ENCODE peak calls at places on chromosome 17, in four cellular contexts. One of them, this sample, is unnamed.

GRCh38 chr17:82932146-82933005 is 92.6 kb upstream of the ZNF750 start:
- DNase-seq in DND-41: no peak
- DNase-seq in lung: no peak
- DNase-seq in CD4-positive, CD25-positive, alpha-beta regulatory T cell: no peak
- DNase-seq in this sample: no peak

GRCh38 chr17:82948957-82949356 is 109.1 kb upstream of the ZNF750 start:
- DNase-seq in CD4-positive, CD25-positive, alpha-beta regulatory T cell: no peak
- DNase-seq in lung: no peak
- DNase-seq in DND-41: no peak
- DNase-seq in this sample: no peak

GRCh38 chr17:1643999-1644492 is 1.5 kb downstream of the SCARF1 start:
- DNase-seq in lung: peak; percentile 72
- DNase-seq in DND-41: no peak
- DNase-seq in CD4-positive, CD25-positive, alpha-beta regulatory T cell: no peak
- DNase-seq in this sample: no peak

GRCh38 chr17:77445030-77445907 is 304.5 kb downstream of the SEC14L1 start:
- DNase-seq in CD4-positive, CD25-positive, alpha-beta regulatory T cell: peak; percentile 97
- DNase-seq in lung: no peak
- DNase-seq in DND-41: peak; percentile 95
- DNase-seq in this sample: peak; percentile 95

GRCh38 chr17:70369296-70369855 is 200.0 kb downstream of the KCNJ2 start:
- DNase-seq in DND-41: no peak
- DNase-seq in lung: no peak
- DNase-seq in CD4-positive, CD25-positive, alpha-beta regulatory T cell: no peak
- DNase-seq in this sample: no peak

GRCh38 chr17:45021607-45022287 is 29.7 kb downstream of the DCAKD start:
- DNase-seq in DND-41: peak; percentile 53
- DNase-seq in CD4-positive, CD25-positive, alpha-beta regulatory T cell: peak; percentile 63
- DNase-seq in lung: peak; percentile 57
- DNase-seq in this sample: peak; percentile 50

GRCh38 chr17:43832976-43833829 is at the start of gene MPP3:
- DNase-seq in CD4-positive, CD25-positive, alpha-beta regulatory T cell: peak; percentile 55
- DNase-seq in lung: peak; percentile 38
- DNase-seq in DND-41: no peak
- DNase-seq in this sample: no peak

GRCh38 chr17:60141111-60142018 is 8.4 kb upstream of the CA4 start:
- DNase-seq in CD4-positive, CD25-positive, alpha-beta regulatory T cell: no peak
- DNase-seq in lung: no peak
- DNase-seq in DND-41: no peak
- DNase-seq in this sample: no peak

GRCh38 chr17:66953661-66954060 is 10.8 kb upstream of the CACNG4 start:
- DNase-seq in lung: no peak
- DNase-seq in CD4-positive, CD25-positive, alpha-beta regulatory T cell: no peak
- DNase-seq in DND-41: no peak
- DNase-seq in this sample: no peak

GRCh38 chr17:68431661-68432071 is 25.6 kb downstream of the WIPI1 start:
- DNase-seq in lung: no peak
- DNase-seq in DND-41: peak; percentile 63
- DNase-seq in CD4-positive, CD25-positive, alpha-beta regulatory T cell: peak; percentile 79
- DNase-seq in this sample: peak; percentile 61

GRCh38 chr17:6713130-6713917 is at the start of gene SLC13A5:
- DNase-seq in CD4-positive, CD25-positive, alpha-beta regulatory T cell: no peak
- DNase-seq in lung: no peak
- DNase-seq in DND-41: no peak
- DNase-seq in this sample: no peak

GRCh38 chr17:41098476-41098875 is 534 bp upstream of the KRTAP4-8 start:
- DNase-seq in lung: no peak
- DNase-seq in DND-41: no peak
- DNase-seq in CD4-positive, CD25-positive, alpha-beta regulatory T cell: no peak
- DNase-seq in this sample: no peak

GRCh38 chr17:74759243-74759801 is 10.9 kb downstream of the NHERF1 start:
- DNase-seq in CD4-positive, CD25-positive, alpha-beta regulatory T cell: peak; percentile 76
- DNase-seq in DND-41: peak; percentile 86
- DNase-seq in lung: no peak
- DNase-seq in this sample: peak; percentile 68

GRCh38 chr17:10224592-10225195 is 26.3 kb upstream of the GAS7 start:
- DNase-seq in CD4-positive, CD25-positive, alpha-beta regulatory T cell: no peak
- DNase-seq in lung: no peak
- DNase-seq in DND-41: peak; percentile 56
- DNase-seq in this sample: no peak

GRCh38 chr17:82668024-82668630 is 19.9 kb upstream of the WDR45B start:
- DNase-seq in lung: no peak
- DNase-seq in DND-41: no peak
- DNase-seq in CD4-positive, CD25-positive, alpha-beta regulatory T cell: no peak
- DNase-seq in this sample: no peak

GRCh38 chr17:64028874-64029464 is 8.5 kb upstream of the ICAM2 start:
- DNase-seq in DND-41: peak; percentile 71
- DNase-seq in lung: peak; percentile 63
- DNase-seq in CD4-positive, CD25-positive, alpha-beta regulatory T cell: peak; percentile 83
- DNase-seq in this sample: peak; percentile 68

GRCh38 chr17:35557353-35557752 is 3.3 kb downstream of the SLFN14 start:
- DNase-seq in lung: no peak
- DNase-seq in DND-41: no peak
- DNase-seq in CD4-positive, CD25-positive, alpha-beta regulatory T cell: no peak
- DNase-seq in this sample: no peak

GRCh38 chr17:65850486-65850885 is 289.0 kb upstream of the AXIN2 start:
- DNase-seq in DND-41: no peak
- DNase-seq in lung: no peak
- DNase-seq in CD4-positive, CD25-positive, alpha-beta regulatory T cell: peak; percentile 1
- DNase-seq in this sample: no peak

GRCh38 chr17:12070561-12070960 is 49.9 kb downstream of the MAP2K4 start:
- DNase-seq in DND-41: no peak
- DNase-seq in lung: no peak
- DNase-seq in CD4-positive, CD25-positive, alpha-beta regulatory T cell: no peak
- DNase-seq in this sample: no peak

GRCh38 chr17:68310141-68310540 is 18.8 kb downstream of the ARSG start:
- DNase-seq in CD4-positive, CD25-positive, alpha-beta regulatory T cell: peak; percentile 71
- DNase-seq in lung: no peak
- DNase-seq in DND-41: no peak
- DNase-seq in this sample: peak; percentile 14

GRCh38 chr17:21459536-21459935 is 83.4 kb downstream of the KCNJ12 start:
- DNase-seq in lung: no peak
- DNase-seq in CD4-positive, CD25-positive, alpha-beta regulatory T cell: no peak
- DNase-seq in DND-41: no peak
- DNase-seq in this sample: no peak

GRCh38 chr17:5785343-5785742 is 201.0 kb upstream of the NLRP1 start:
- DNase-seq in DND-41: no peak
- DNase-seq in CD4-positive, CD25-positive, alpha-beta regulatory T cell: no peak
- DNase-seq in lung: no peak
- DNase-seq in this sample: no peak

GRCh38 chr17:31008374-31009035 is 37.7 kb downstream of the RNF135 start:
- DNase-seq in CD4-positive, CD25-positive, alpha-beta regulatory T cell: peak; percentile 65
- DNase-seq in DND-41: no peak
- DNase-seq in lung: peak; percentile 64
- DNase-seq in this sample: peak; percentile 54

GRCh38 chr17:38428643-38429371 is 543 bp downstream of the ARHGAP23 start:
- DNase-seq in CD4-positive, CD25-positive, alpha-beta regulatory T cell: peak; percentile 29
- DNase-seq in lung: no peak
- DNase-seq in DND-41: peak; percentile 85
- DNase-seq in this sample: no peak

GRCh38 chr17:79532107-79532790 is 78.6 kb downstream of the RBFOX3 start:
- DNase-seq in DND-41: no peak
- DNase-seq in CD4-positive, CD25-positive, alpha-beta regulatory T cell: no peak
- DNase-seq in lung: no peak
- DNase-seq in this sample: no peak

GRCh38 chr17:27569884-27570577 is 61.0 kb upstream of the LGALS9 start:
- DNase-seq in lung: no peak
- DNase-seq in DND-41: no peak
- DNase-seq in CD4-positive, CD25-positive, alpha-beta regulatory T cell: no peak
- DNase-seq in this sample: no peak

GRCh38 chr17:53516643-53517042 is 306.1 kb upstream of the KIF2B start:
- DNase-seq in lung: no peak
- DNase-seq in CD4-positive, CD25-positive, alpha-beta regulatory T cell: no peak
- DNase-seq in DND-41: no peak
- DNase-seq in this sample: no peak

GRCh38 chr17:50943575-50943933 is 77.4 kb upstream of the TOB1 start:
- DNase-seq in DND-41: no peak
- DNase-seq in CD4-positive, CD25-positive, alpha-beta regulatory T cell: peak; percentile 28
- DNase-seq in lung: no peak
- DNase-seq in this sample: no peak
- H3K4me3 ChIP-seq in DND-41: no peak overlapping the region
- H3K4me3 ChIP-seq in CD4-positive, CD25-positive, alpha-beta regulatory T cell: peak overlapping the region; percentile 51
- H3K4me3 ChIP-seq in lung: no peak overlapping the region
- H3K4me3 ChIP-seq in this sample: no peak overlapping the region

DNA sequence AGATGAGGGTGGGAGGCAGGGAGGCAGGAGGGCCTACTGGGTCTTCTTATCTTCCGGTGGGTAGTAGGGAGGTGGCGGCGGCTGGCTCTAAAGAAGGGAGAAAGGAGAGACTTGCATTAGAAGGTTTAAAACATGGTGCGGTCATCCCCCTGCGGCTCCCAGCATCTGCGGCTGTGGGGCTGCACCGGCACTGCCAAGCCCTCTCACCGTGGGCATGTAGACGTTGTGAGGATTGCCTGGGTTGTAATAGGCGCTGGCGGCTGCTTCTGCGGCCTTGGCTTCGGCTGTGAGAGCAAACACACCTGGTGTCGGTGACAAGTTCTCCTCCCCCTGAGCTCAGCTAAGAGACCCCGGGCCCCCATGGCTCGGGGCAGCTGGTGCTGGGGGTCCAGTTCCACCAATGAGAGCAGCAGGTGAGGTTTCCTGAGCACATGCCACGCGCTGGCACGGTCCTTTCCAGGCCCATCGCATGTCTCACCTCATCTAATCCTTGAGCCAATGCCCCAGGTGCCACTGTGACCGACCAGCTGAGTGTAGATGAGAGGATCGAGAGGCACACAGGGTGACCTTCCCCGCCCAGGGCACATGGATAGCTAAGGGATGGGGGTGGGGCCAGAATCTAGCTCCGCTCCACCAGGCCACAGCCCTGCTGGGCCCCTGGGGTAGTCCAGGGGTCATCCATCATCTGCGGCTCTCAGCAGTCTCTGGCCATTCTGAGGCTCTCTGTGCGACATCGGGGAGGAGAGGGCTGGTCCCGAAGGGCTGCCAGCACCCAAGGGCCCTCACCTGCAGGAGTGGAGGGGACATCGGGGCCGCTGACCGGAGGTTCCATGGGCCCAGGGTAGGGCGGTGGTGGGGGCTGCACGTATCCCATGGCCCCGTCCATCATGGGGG is 2.7 kb upstream of the UNC13D start:
- DNase-seq in CD4-positive, CD25-positive, alpha-beta regulatory T cell: no peak
- DNase-seq in lung: no peak
- DNase-seq in DND-41: no peak
- DNase-seq in this sample: no peak
- H3K27ac ChIP-seq in CD4-positive, CD25-positive, alpha-beta regulatory T cell: no peak overlapping the region
- H3K27ac ChIP-seq in lung: no peak overlapping the region
- H3K27ac ChIP-seq in DND-41: no peak overlapping the region
- H3K27ac ChIP-seq in this sample: no peak overlapping the region

GRCh38 chr17:29041091-29041490 is 1.9 kb upstream of the PIPOX start:
- DNase-seq in CD4-positive, CD25-positive, alpha-beta regulatory T cell: no peak
- DNase-seq in DND-41: no peak
- DNase-seq in lung: no peak
- DNase-seq in this sample: no peak

GRCh38 chr17:29042026-29042678 is 789 bp upstream of the PIPOX start:
- DNase-seq in lung: no peak
- DNase-seq in DND-41: no peak
- DNase-seq in CD4-positive, CD25-positive, alpha-beta regulatory T cell: no peak
- DNase-seq in this sample: no peak

GRCh38 chr17:29043539-29044165 is 711 bp downstream of the PIPOX start:
- DNase-seq in lung: no peak
- DNase-seq in DND-41: no peak
- DNase-seq in CD4-positive, CD25-positive, alpha-beta regulatory T cell: no peak
- DNase-seq in this sample: no peak

GRCh38 chr17:29045026-29045425 is 2.1 kb downstream of the PIPOX start:
- DNase-seq in lung: no peak
- DNase-seq in CD4-positive, CD25-positive, alpha-beta regulatory T cell: no peak
- DNase-seq in DND-41: no peak
- DNase-seq in this sample: no peak

GRCh38 chr17:29042679-29043538 is at the start of gene PIPOX:
- DNase-seq in CD4-positive, CD25-positive, alpha-beta regulatory T cell: no peak
- DNase-seq in lung: peak; percentile 41
- DNase-seq in DND-41: peak; percentile 50
- DNase-seq in this sample: no peak
- H3K4me3 ChIP-seq in CD4-positive, CD25-positive, alpha-beta regulatory T cell: no peak within 1 kb of the TSS
- H3K4me3 ChIP-seq in lung: no peak within 1 kb of the TSS
- H3K4me3 ChIP-seq in DND-41: no peak within 1 kb of the TSS
- H3K4me3 ChIP-seq in this sample: no peak within 1 kb of the TSS

GRCh38 chr17:46870116-46870803 is 18.9 kb downstream of the WNT9B start:
- DNase-seq in CD4-positive, CD25-positive, alpha-beta regulatory T cell: no peak
- DNase-seq in lung: no peak
- DNase-seq in DND-41: no peak
- DNase-seq in this sample: no peak
- H3K27ac ChIP-seq in CD4-positive, CD25-positive, alpha-beta regulatory T cell: no peak overlapping the region
- H3K27ac ChIP-seq in lung: no peak overlapping the region
- H3K27ac ChIP-seq in DND-41: no peak overlapping the region
- H3K27ac ChIP-seq in this sample: no peak overlapping the region

This sample was measured in CD4-positive, alpha-beta memory T cell.